ENCODE peak calls at places on chromosomes 7 and 10, in seven cellular contexts. R is Calu3, H is H9, F is GM12865, S is nephron progenitor cell, E is hepatocyte, Y is BE2C. T is an unnamed sample.

GRCh38 chr7:102270176-102270887 is 16.3 kb upstream of the SH2B2 start:
- DNase-seq in R (no peak), H (no peak), F (no peak), S (no peak), E (no peak), Y (no peak), T (no peak)

GRCh38 chr7:92880212-92881090 is 44.1 kb upstream of the CDK6 start:
- DNase-seq in R (no peak), H (peak), F (peak), S (no peak), E (peak), Y (peak), T (no peak)

GRCh38 chr10:95795602-95796001 is 39.6 kb downstream of the ENTPD1 start:
- DNase-seq in R (no peak), H (no peak), F (no peak), S (no peak), E (no peak), Y (no peak), T (no peak)

GRCh38 chr7:139673230-139673629 is 104.6 kb downstream of the HIPK2 start:
- DNase-seq in R (no peak), H (peak), F (peak), S (no peak), E (no peak), Y (peak), T (peak)

GRCh38 chr7:16616542-16616941 is 29.0 kb downstream of the ANKMY2 start:
- DNase-seq in R (no peak), H (peak), F (no peak), S (no peak), E (no peak), Y (no peak), T (no peak)

GRCh38 chr10:102650655-102651454 is 6.6 kb downstream of the TRIM8 start:
- DNase-seq in R (no peak), H (no peak), F (peak), S (no peak), E (no peak), Y (no peak), T (no peak)

GRCh38 chr10:78907458-78908211 is 161.1 kb upstream of the ZMIZ1 start:
- DNase-seq in R (no peak), H (peak), F (no peak), S (peak), E (no peak), Y (no peak), T (no peak)

GRCh38 chr10:125159486-125159931 is 854 bp downstream of the CTBP2 start:
- DNase-seq in R (no peak), H (no peak), F (no peak), S (peak), E (peak), Y (no peak), T (no peak)

GRCh38 chr7:142629588-142630260 is 119.5 kb upstream of the PRSS1 start:
- DNase-seq in R (no peak), H (no peak), F (no peak), S (no peak), E (peak), Y (no peak), T (no peak)

GRCh38 chr10:63346015-63346441 is 119.7 kb downstream of the JMJD1C start:
- DNase-seq in R (no peak), H (no peak), F (no peak), S (no peak), E (no peak), Y (no peak), T (no peak)

GRCh38 chr10:94129393-94130130 is 135.8 kb downstream of the PLCE1 start:
- DNase-seq in R (no peak), H (no peak), F (no peak), S (no peak), E (peak), Y (no peak), T (no peak)

GRCh38 chr10:127797339-127797738 is 60.4 kb downstream of the FOXI2 start:
- DNase-seq in R (no peak), H (peak), F (peak), S (no peak), E (peak), Y (no peak), T (no peak)

GRCh38 chr10:89086801-89087513 is 96.4 kb downstream of the FAS start:
- DNase-seq in R (no peak), H (peak), F (no peak), S (no peak), E (no peak), Y (no peak), T (peak)

GRCh38 chr10:57699944-57700343 is 567.8 kb downstream of the IPMK start:
- DNase-seq in R (peak), H (no peak), F (no peak), S (no peak), E (no peak), Y (peak), T (no peak)

GRCh38 chr7:141045842-141046630 is 27.8 kb upstream of the TMEM178B start:
- DNase-seq in R (no peak), H (no peak), F (no peak), S (no peak), E (no peak), Y (no peak), T (no peak)

GRCh38 chr7:105890290-105890997 is 14.0 kb upstream of the ATXN7L1 start:
- DNase-seq in R (no peak), H (no peak), F (no peak), S (no peak), E (no peak), Y (no peak), T (no peak)

GRCh38 chr10:130726996-130727725 is 584.4 kb downstream of the TCERG1L start:
- DNase-seq in R (no peak), H (no peak), F (no peak), S (no peak), E (no peak), Y (no peak), T (no peak)

GRCh38 chr7:46982928-46983327 is 599.0 kb downstream of the TNS3 start:
- DNase-seq in R (no peak), H (no peak), F (no peak), S (no peak), E (no peak), Y (no peak), T (no peak)

GRCh38 chr10:46553238-46554049 is 3.0 kb downstream of the GPRIN2 start:
- DNase-seq in R (peak), H (peak), F (no peak), S (peak), E (no peak), Y (peak), T (no peak)

GRCh38 chr7:23468721-23469149 is 1.6 kb downstream of the IGF2BP3 start:
- DNase-seq in R (peak), H (no peak), F (no peak), S (peak), E (peak), Y (peak), T (no peak)

GRCh38 chr7:90345548-90346319 is 782 bp upstream of the GTPBP10 start:
- DNase-seq in R (no peak), H (no peak), F (peak), S (no peak), E (peak), Y (no peak), T (no peak)

GRCh38 chr7:36984710-36985308 is 260.5 kb upstream of the AOAH start:
- DNase-seq in R (no peak), H (no peak), F (no peak), S (no peak), E (no peak), Y (no peak), T (no peak)

GRCh38 chr10:78657622-78658165 is 411.1 kb upstream of the ZMIZ1 start:
- DNase-seq in R (peak), H (peak), F (peak), S (peak), E (peak), Y (peak), T (peak)

GRCh38 chr7:91248996-91249395 is 15.2 kb upstream of the FZD1 start:
- DNase-seq in R (no peak), H (no peak), F (no peak), S (no peak), E (no peak), Y (no peak), T (no peak)

GRCh38 chr7:495326-495725 is 24.3 kb downstream of the PDGFA start:
- DNase-seq in R (no peak), H (no peak), F (no peak), S (no peak), E (no peak), Y (no peak), T (peak)

GRCh38 chr7:94414481-94414880 is 19.8 kb downstream of the COL1A2 start:
- DNase-seq in R (no peak), H (no peak), F (no peak), S (no peak), E (no peak), Y (no peak), T (no peak)

DNA sequence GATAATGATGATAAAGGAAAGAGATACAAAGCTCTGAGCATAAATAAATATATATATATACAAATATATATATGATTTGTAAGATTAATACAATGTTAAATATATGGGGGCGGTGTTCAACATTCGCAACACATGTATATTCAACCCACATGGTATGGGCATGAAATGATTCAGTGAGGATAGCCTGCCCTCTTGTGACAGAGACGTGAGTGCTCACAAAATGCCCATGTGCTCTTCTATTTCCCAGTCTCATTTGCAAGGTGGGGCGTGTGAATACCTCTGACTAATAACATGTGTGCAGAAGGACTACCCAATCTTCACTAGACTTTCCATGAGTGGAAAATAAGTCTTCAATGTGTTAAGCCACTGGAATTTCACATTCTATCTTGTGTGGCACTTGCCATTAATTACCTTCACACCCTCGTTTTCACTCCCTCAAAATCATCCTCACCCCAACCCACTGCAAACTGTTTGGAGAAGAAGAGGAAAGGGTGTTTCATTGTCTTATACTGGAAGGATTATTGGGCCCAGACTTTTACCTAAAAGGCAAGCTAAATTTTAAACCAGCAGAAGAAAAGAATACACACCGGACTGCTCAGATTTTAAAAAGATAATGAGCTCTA is 26.9 kb downstream of the ASAH2 start:
- DNase-seq in R (peak), H (peak), F (peak), S (peak), E (peak), Y (peak), T (peak)
- TF ChIP-seq CTCF in R (peak), H (peak), F (peak), S (peak), E (peak), Y (peak), T (peak)

GRCh38 chr7:130818056-130818455 is 84.0 kb upstream of the KLF14 start:
- DNase-seq in R (no peak), H (no peak), F (no peak), S (no peak), E (no peak), Y (no peak), T (no peak)

DNA sequence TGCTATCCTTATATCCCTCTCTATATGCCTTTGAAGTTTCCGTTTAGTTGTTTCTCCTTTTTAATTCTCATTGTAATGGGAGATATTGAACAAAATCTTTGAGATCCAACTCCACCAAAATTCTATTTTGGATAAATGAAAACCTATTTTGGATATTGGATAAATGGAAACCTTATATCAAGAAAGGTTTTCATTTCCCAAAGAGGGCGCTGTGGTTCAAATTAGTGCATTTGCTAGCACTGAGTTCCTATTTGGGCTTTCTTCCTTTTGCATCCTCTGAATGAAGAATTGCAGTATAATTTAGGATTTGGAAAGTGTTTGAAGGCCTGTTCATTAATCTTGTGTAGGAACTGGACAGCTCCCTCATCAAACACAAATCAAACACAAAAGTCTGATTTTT is 80.7 kb upstream of the KLF14 start:
- DNase-seq in R (peak), H (no peak), F (peak), S (no peak), E (no peak), Y (peak), T (no peak)
- TF ChIP-seq CTCF in R (peak), H (peak), F (no peak), S (peak), E (peak), Y (peak), T (no peak)

GRCh38 chr7:33423646-33424020 is 294.3 kb downstream of the BBS9 start:
- DNase-seq in R (peak), H (no peak), F (peak), S (peak), E (no peak), Y (peak), T (no peak)
- TF ChIP-seq CTCF in R (peak), H (peak), F (peak), S (peak), E (peak), Y (peak), T (peak)

GRCh38 chr10:113891476-113891875 is 37.0 kb downstream of the NHLRC2 start:
- DNase-seq in R (no peak), H (no peak), F (no peak), S (no peak), E (no peak), Y (no peak), T (no peak)

GRCh38 chr10:113893570-113893969 is 39.1 kb downstream of the NHLRC2 start:
- DNase-seq in R (no peak), H (no peak), F (no peak), S (no peak), E (no peak), Y (no peak), T (no peak)

GRCh38 chr10:113894581-113894980 is 40.1 kb downstream of the NHLRC2 start:
- DNase-seq in R (no peak), H (no peak), F (no peak), S (no peak), E (no peak), Y (no peak), T (no peak)

GRCh38 chr10:113895018-113895417 is 40.6 kb downstream of the NHLRC2 start:
- DNase-seq in R (no peak), H (no peak), F (no peak), S (no peak), E (no peak), Y (no peak), T (no peak)

GRCh38 chr10:113890769-113891168 is 36.3 kb downstream of the NHLRC2 start:
- DNase-seq in R (no peak), H (no peak), F (no peak), S (no peak), E (no peak), Y (no peak), T (no peak)
- TF ChIP-seq CTCF in R (no peak), H (no peak), F (no peak), S (no peak), E (no peak), Y (no peak), T (no peak)

DNA sequence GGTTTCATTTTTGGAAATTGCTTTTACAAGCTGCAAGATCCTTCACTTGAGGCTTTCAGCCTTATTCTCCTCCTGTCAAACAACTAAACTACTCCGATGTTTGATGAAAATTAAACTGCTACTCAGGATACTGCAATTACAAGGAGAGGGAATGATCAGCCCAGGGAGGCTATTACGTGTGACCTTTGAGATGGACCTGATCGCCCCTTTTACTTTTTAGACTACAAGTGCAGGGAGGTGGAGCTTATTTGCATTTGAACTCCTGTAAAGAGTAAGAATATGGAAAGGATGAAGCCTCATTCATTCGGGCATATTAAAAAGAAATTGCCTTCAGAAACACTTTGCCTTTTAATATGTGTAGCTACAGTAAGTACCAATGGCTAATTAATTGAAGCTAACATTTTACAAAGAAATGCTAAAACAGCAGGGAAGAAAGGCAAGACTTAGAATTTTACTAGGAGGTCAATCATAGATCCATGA is 219.1 kb downstream of the PHTF2 start:
- DNase-seq in R (no peak), H (no peak), F (no peak), S (no peak), E (no peak), Y (no peak), T (no peak)
- TF ChIP-seq CTCF in R (no peak), H (no peak), F (no peak), S (no peak), E (no peak), Y (no peak), T (no peak)

DNA sequence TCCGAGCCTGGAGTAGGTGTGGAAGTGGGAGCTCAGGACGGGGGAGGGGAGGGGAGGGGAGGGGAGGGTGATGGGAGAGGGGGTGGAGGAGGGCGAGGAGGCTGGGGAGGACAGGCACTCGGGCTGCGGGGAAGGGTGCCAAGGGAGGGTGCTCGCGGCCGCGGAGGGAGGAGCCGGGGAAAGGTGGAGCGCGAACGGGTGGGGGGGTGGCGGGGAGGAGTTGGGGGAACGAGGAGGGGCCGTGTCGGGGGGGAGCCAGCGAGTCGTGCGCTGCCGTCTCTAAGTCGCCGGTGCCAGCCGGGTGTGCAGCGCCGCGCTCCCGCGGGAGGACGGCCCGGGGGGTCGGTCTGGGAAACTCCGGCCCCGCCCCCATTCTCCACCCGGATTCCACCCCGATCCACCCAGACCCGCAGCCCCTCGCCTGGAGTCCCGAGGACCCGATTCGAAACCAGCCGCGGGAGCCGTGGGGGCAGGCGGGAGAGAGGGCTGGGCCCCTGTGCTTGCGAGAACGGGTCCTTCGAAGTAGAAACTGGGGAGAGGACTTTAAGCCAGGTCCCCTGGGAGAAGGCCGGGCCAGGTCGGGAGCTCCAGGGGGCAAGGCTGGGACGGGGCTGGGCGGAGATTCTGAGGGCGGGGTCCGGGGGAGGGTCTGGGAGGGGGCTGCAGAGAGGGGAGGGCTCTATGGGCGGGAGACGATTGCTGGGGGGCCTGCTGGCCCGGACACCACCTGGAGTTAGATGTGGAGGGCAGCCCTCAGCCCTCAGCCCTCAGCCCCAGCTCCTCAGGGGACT is at the start of gene ZNF467:
- DNase-seq in R (no peak), H (no peak), F (no peak), S (peak), E (peak), Y (peak), T (peak)
- TF ChIP-seq CTCF in R (no peak), H (no peak), F (no peak), S (no peak), E (no peak), Y (no peak), T (no peak)

DNA sequence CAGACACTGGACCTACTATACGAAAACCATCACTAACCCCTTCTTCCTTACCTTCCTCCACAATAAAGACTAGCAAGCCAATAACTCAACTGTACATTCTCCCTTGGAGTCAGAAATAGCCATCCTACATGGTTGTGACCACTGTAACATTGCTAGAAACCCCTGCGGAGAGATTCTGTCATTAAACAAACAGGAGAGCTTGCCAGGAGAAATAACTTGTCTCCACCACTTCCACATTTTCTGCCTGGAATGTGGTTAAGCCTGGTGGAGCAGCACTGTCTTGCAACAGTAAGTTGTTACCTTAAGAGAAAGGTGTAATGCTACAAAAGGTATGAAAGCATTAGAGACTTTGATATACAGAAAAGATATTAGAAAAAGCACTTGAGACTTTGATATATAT is 45.8 kb downstream of the THSD7A start:
- DNase-seq in R (peak), H (no peak), F (no peak), S (no peak), E (no peak), Y (no peak), T (no peak)
- TF ChIP-seq CTCF in R (no peak), H (no peak), F (no peak), S (no peak), E (no peak), Y (no peak), T (no peak)